ENCODE peak calls at places on chromosome 3, in six cellular contexts. C is lower leg skin, Z is ovary, D is transverse colon, U is A549, R is HCT116. V is an unnamed sample.
A peak's percentile ranks its signal among the peaks of the same experiment; 100 is the strongest.

GRCh38 chr3:119529883-119530282 is 29.5 kb downstream of the CD80 start:
- DNase-seq in C (no peak), Z (no peak), D (no peak), U (no peak), R (no peak), V (no peak)

GRCh38 chr3:107892960-107893359 is 197.9 kb downstream of the CD47 start:
- DNase-seq in C (no peak), Z (no peak), D (no peak), U (no peak), R (no peak), V (no peak)

GRCh38 chr3:129688310-129688895 is 81.9 kb upstream of the PLXND1 start:
- DNase-seq in C (peak; percentile 89), Z (peak; percentile 82), D (peak; percentile 44), U (peak; percentile 58), R (no peak), V (no peak)

GRCh38 chr3:168139947-168140346 is 44.2 kb upstream of the GOLIM4 start:
- DNase-seq in C (no peak), Z (no peak), D (no peak), U (no peak), R (no peak), V (no peak)

GRCh38 chr3:40876019-40876418 is 323.3 kb upstream of the CTNNB1 start:
- DNase-seq in C (no peak), Z (no peak), D (no peak), U (no peak), R (no peak), V (no peak)

GRCh38 chr3:138441742-138442141 is 7.3 kb downstream of the ESYT3 start:
- DNase-seq in C (no peak), Z (no peak), D (no peak), U (no peak), R (no peak), V (no peak)

GRCh38 chr3:112873632-112874031 is 27.0 kb upstream of the CD200R1L start:
- DNase-seq in C (no peak), Z (no peak), D (no peak), U (no peak), R (no peak), V (no peak)

GRCh38 chr3:72155391-72156064 is 370.6 kb upstream of the PROK2 start:
- DNase-seq in C (peak; percentile 90), Z (peak; percentile 73), D (peak; percentile 53), U (peak; percentile 56), R (no peak), V (peak; percentile 19)

GRCh38 chr3:195558602-195559001 is 15.5 kb upstream of the PPP1R2 start:
- DNase-seq in C (no peak), Z (no peak), D (peak; percentile 47), U (peak; percentile 59), R (peak; percentile 52), V (peak; percentile 61)

GRCh38 chr3:50330330-50330729 is 2.3 kb upstream of the TUSC2 start:
- DNase-seq in C (no peak), Z (no peak), D (no peak), U (no peak), R (no peak), V (no peak)
- TF ChIP-seq POLR2A in C (no peak), Z (no peak), D (no peak), U (no peak), R (no peak), V (no peak)

GRCh38 chr3:125059488-125060245 is 3.9 kb upstream of the HEG1 start:
- DNase-seq in C (no peak), Z (no peak), D (no peak), U (no peak), R (no peak), V (no peak)
- TF ChIP-seq CTCF in C (no peak), Z (no peak), D (no peak), U (no peak), R (peak; percentile 25), V (no peak)

GRCh38 chr3:9498781-9499180 is 54.8 kb downstream of the LHFPL4 start:
- DNase-seq in C (peak; percentile 60), Z (no peak), D (no peak), U (no peak), R (no peak), V (no peak)

GRCh38 chr3:9501226-9501625 is 52.4 kb downstream of the LHFPL4 start:
- DNase-seq in C (no peak), Z (no peak), D (no peak), U (no peak), R (no peak), V (no peak)

GRCh38 chr3:9497821-9498565 is 55.6 kb downstream of the LHFPL4 start:
- DNase-seq in C (no peak), Z (no peak), D (no peak), U (no peak), R (peak; percentile 33), V (no peak)

GRCh38 chr3:9499455-9500107 is 54.0 kb downstream of the LHFPL4 start:
- DNase-seq in C (peak; percentile 37), Z (no peak), D (no peak), U (no peak), R (no peak), V (no peak)

DNA sequence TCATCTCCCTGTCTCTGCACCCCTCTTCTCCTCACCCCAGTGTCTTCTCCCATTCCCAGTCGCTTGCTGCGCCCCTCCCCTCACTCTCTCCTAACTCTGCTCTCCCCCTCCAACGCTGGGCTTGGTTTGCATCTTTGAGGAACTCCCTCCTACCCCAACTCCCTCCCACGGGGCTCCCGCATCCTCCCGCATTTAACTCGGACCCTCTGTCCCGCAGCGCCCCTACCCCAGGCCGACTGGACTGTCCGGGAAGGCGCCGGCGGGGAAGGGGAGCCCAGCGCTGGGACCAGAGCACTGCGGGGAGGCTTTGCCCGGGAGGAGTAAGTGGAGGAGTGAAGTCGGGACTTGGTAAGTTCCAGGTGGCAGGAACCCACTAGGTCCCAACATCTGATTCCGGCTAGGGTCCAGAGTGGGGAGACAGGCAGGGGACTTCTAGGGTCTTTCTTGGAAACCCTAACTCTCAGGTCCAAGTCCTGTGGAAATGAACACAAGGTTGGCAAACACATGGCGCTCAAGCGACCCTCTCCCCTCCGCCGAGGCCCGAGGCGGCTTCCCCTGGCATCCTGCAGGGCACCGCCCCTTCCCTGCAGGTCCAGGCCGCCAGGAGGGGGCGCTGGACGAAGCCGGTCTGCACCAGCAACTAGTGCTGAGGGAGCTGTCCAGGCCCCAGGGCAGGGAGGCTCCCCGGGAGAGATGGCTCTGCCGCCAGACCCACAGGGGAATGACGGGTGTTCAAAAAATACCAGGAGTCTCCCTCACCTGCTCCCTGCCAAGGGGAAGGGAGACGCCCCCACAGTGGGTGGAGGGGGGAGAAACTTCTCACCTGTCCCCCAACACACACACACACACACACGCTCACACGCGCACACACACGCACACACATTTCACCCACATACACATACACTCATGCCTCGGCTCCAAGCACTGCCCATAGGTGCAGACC is 53.2 kb downstream of the LHFPL4 start:
- DNase-seq in C (peak; percentile 73), Z (peak; percentile 36), D (peak; percentile 66), U (peak; percentile 73), R (peak; percentile 48), V (peak; percentile 73)
- H3K4me3 ChIP-seq in C (no peak overlapping the region), Z (no peak overlapping the region), D (no peak overlapping the region), U (no peak overlapping the region), R (no peak overlapping the region), V (no peak overlapping the region)

GRCh38 chr3:117499189-117499870 is 789.8 kb downstream of the TUSC7 start:
- DNase-seq in C (no peak), Z (no peak), D (no peak), U (no peak), R (no peak), V (no peak)

GRCh38 chr3:117489663-117490079 is 780.1 kb downstream of the TUSC7 start:
- DNase-seq in C (no peak), Z (no peak), D (no peak), U (no peak), R (no peak), V (no peak)

GRCh38 chr3:117495620-117496019 is 786.0 kb downstream of the TUSC7 start:
- DNase-seq in C (no peak), Z (no peak), D (no peak), U (no peak), R (no peak), V (no peak)
- TF ChIP-seq POLR2A in C (no peak), Z (no peak), D (no peak), U (no peak), R (no peak), V (no peak)

V was measured in NB4.